ENCODE peak calls at places on chromosome 4, in eight cellular contexts. K is NCI-H2081, P is GM10248, W is fibroblast of mammary gland, D is dorsolateral prefrontal cortex, C is GM13976, I is iris pigment epithelial cell, X is ELF-1. Z is an unnamed sample.

GRCh38 chr4:177008836-177009501 is 216.2 kb upstream of the VEGFC start:
- DNase-seq in K (no peak), P (no peak), W (peak; percentile 75), D (no peak), C (no peak), I (no peak), X (no peak), Z (no peak)

GRCh38 chr4:21001490-21001889 is 301.2 kb downstream of the PACRGL start:
- DNase-seq in K (no peak), P (no peak), W (no peak), D (no peak), C (no peak), I (no peak), X (no peak), Z (no peak)

GRCh38 chr4:10008208-10009005 is 12.9 kb downstream of the SLC2A9 start:
- DNase-seq in K (peak; percentile 56), P (no peak), W (peak; percentile 43), D (no peak), C (no peak), I (peak; percentile 57), X (no peak), Z (peak; percentile 13)

GRCh38 chr4:71765349-71765748 is 18.5 kb downstream of the GC start:
- DNase-seq in K (no peak), P (no peak), W (peak; percentile 1), D (no peak), C (no peak), I (peak; percentile 22), X (no peak), Z (peak; percentile 48)

GRCh38 chr4:94582517-94582916 is 130.8 kb downstream of the PDLIM5 start:
- DNase-seq in K (no peak), P (no peak), W (no peak), D (no peak), C (no peak), I (peak; percentile 61), X (no peak), Z (peak; percentile 47)

GRCh38 chr4:153233761-153234371 is 29.6 kb downstream of the TRIM2 start:
- DNase-seq in K (no peak), P (no peak), W (peak; percentile 98), D (no peak), C (no peak), I (peak; percentile 92), X (no peak), Z (peak; percentile 98)

GRCh38 chr4:2927016-2927695 is 36.0 kb downstream of the NOP14 start:
- DNase-seq in K (no peak), P (no peak), W (no peak), D (no peak), C (no peak), I (no peak), X (no peak), Z (no peak)

GRCh38 chr4:59612235-59612634 is 1587.9 kb upstream of the ADGRL3 start:
- DNase-seq in K (no peak), P (no peak), W (peak; percentile 78), D (no peak), C (no peak), I (peak; percentile 92), X (no peak), Z (peak; percentile 82)

GRCh38 chr4:1345905-1346780 is 865 bp upstream of the UVSSA start:
- DNase-seq in K (peak; percentile 21), P (peak; percentile 57), W (peak; percentile 17), D (no peak), C (peak; percentile 66), I (peak; percentile 58), X (peak; percentile 74), Z (peak; percentile 53)

GRCh38 chr4:137961051-137961438 is 281.1 kb downstream of the SLC7A11 start:
- DNase-seq in K (no peak), P (no peak), W (no peak), D (no peak), C (no peak), I (peak; percentile 85), X (no peak), Z (peak; percentile 92)

GRCh38 chr4:82357640-82358039 is 16.2 kb downstream of the HNRNPD start:
- DNase-seq in K (no peak), P (no peak), W (no peak), D (no peak), C (no peak), I (no peak), X (no peak), Z (no peak)

GRCh38 chr4:155666701-155667537 is at the start of gene GUCY1A1:
- DNase-seq in K (peak; percentile 39), P (peak; percentile 54), W (no peak), D (peak; percentile 52), C (peak; percentile 68), I (peak; percentile 30), X (peak; percentile 82), Z (peak; percentile 1)

GRCh38 chr4:145625677-145626622 is 6.8 kb downstream of the MMAA start:
- DNase-seq in K (no peak), P (no peak), W (no peak), D (no peak), C (no peak), I (no peak), X (no peak), Z (no peak)

GRCh38 chr4:183299464-183299863 is 20.6 kb downstream of the CLDN22 start:
- DNase-seq in K (no peak), P (no peak), W (no peak), D (no peak), C (no peak), I (no peak), X (no peak), Z (no peak)

GRCh38 chr4:3601992-3602391 is 69.8 kb upstream of the LRPAP1 start:
- DNase-seq in K (no peak), P (no peak), W (no peak), D (no peak), C (no peak), I (no peak), X (no peak), Z (no peak)

GRCh38 chr4:16636911-16637630 is 261.4 kb downstream of the LDB2 start:
- DNase-seq in K (no peak), P (no peak), W (peak; percentile 73), D (no peak), C (no peak), I (no peak), X (no peak), Z (peak; percentile 58)

GRCh38 chr4:187276786-187277408 is 553.2 kb upstream of the FAT1 start:
- DNase-seq in K (no peak), P (no peak), W (peak; percentile 38), D (no peak), C (no peak), I (peak; percentile 36), X (no peak), Z (peak; percentile 40)

GRCh38 chr4:98081961-98082360 is 61.3 kb downstream of the STPG2 start:
- DNase-seq in K (no peak), P (no peak), W (no peak), D (no peak), C (no peak), I (no peak), X (no peak), Z (no peak)

GRCh38 chr4:15451866-15452765 is 17.6 kb upstream of the CC2D2A start:
- DNase-seq in K (no peak), P (no peak), W (peak; percentile 97), D (no peak), C (no peak), I (peak; percentile 96), X (no peak), Z (peak; percentile 97)

GRCh38 chr4:78776729-78777555 is 792 bp downstream of the BMP2K start:
- DNase-seq in K (no peak), P (peak; percentile 35), W (peak; percentile 83), D (no peak), C (peak; percentile 35), I (peak; percentile 67), X (peak; percentile 82), Z (peak; percentile 61)

GRCh38 chr4:92163348-92163747 is 140.4 kb upstream of the GRID2 start:
- DNase-seq in K (no peak), P (no peak), W (peak; percentile 1), D (no peak), C (no peak), I (peak; percentile 7), X (no peak), Z (no peak)

GRCh38 chr4:110540606-110541440 is 64.9 kb downstream of the ENPEP start:
- DNase-seq in K (no peak), P (no peak), W (peak; percentile 93), D (no peak), C (no peak), I (peak; percentile 93), X (no peak), Z (peak; percentile 78)

GRCh38 chr4:74366367-74366891 is 1.5 kb downstream of the EREG start:
- DNase-seq in K (no peak), P (no peak), W (no peak), D (no peak), C (no peak), I (no peak), X (no peak), Z (no peak)